ENCODE peak calls at places on chromosomes 4 and X, in five cellular contexts. L is heart left ventricle, K is mammary epithelial cell, R is mucosa of descending colon, N is right cardiac atrium. B is an unnamed sample.

GRCh38 chr4:52574036-52574435 is 85.1 kb downstream of the USP46 start:
- DNase-seq in L (no peak), K (no peak), R (no peak), N (no peak), B (no peak)

GRCh38 chr4:174248407-174248806 is 35.1 kb downstream of the FBXO8 start:
- DNase-seq in K (no peak), L (no peak), R (no peak), N (no peak), B (no peak)

GRCh38 chrX:3046253-3046909 is 5.1 kb downstream of the ARSF start:
- DNase-seq in L (no peak), N (no peak), R (no peak), K (no peak), B (no peak)

GRCh38 chr4:129342820-129343219 is 246.9 kb downstream of the C4orf33 start:
- DNase-seq in L (no peak), N (no peak), K (peak; percentile 78), R (no peak), B (no peak)

GRCh38 chr4:47933798-47934197 is 19.4 kb upstream of the NFXL1 start:
- DNase-seq in K (peak; percentile 12), L (no peak), N (no peak), R (no peak), B (no peak)

GRCh38 chr4:14871676-14872430 is 130.4 kb upstream of the CPEB2 start:
- DNase-seq in R (peak; percentile 63), L (no peak), K (peak; percentile 92), N (peak; percentile 55), B (peak; percentile 33)

GRCh38 chr4:27921236-27921635 is 1060.6 kb downstream of the STIM2 start:
- DNase-seq in L (no peak), K (peak; percentile 3), N (no peak), R (no peak), B (no peak)

GRCh38 chrX:106484233-106484632 is 127.5 kb upstream of the RADX start:
- DNase-seq in N (no peak), R (no peak), K (no peak), L (no peak), B (no peak)

GRCh38 chr4:41620594-41621256 is 82.8 kb downstream of the LIMCH1 start:
- DNase-seq in L (no peak), N (no peak), K (no peak), R (no peak), B (no peak)

GRCh38 chrX:41919870-41920269 is 3.5 kb downstream of the CASK start:
- DNase-seq in N (no peak), L (no peak), R (no peak), K (no peak), B (no peak)

GRCh38 chr4:80265571-80266266 is 745 bp upstream of the FGF5 start:
- DNase-seq in K (peak; percentile 80), R (no peak), L (no peak), N (no peak), B (peak; percentile 42)

GRCh38 chr4:118676128-118676527 is 9.1 kb upstream of the METTL14 start:
- DNase-seq in R (no peak), N (no peak), L (no peak), K (no peak), B (no peak)

GRCh38 chrX:21963736-21964135 is 23.2 kb downstream of the SMS start:
- DNase-seq in R (no peak), L (no peak), N (peak; percentile 53), K (no peak), B (no peak)

GRCh38 chr4:151983854-151984253 is 223.0 kb upstream of the GATB start:
- DNase-seq in N (no peak), R (no peak), L (no peak), K (no peak), B (no peak)

GRCh38 chr4:150219841-150220240 is 141.6 kb downstream of the DCLK2 start:
- DNase-seq in N (no peak), R (no peak), L (no peak), K (no peak), B (no peak)

GRCh38 chrX:115591856-115592842 is 31.2 kb downstream of the PLS3 start:
- DNase-seq in R (no peak), L (no peak), N (no peak), K (peak; percentile 77), B (no peak)

GRCh38 chrX:57528670-57529255 is 63.0 kb upstream of the ZXDB start:
- DNase-seq in N (no peak), R (peak; percentile 21), K (peak; percentile 9), L (no peak), B (no peak)

GRCh38 chr4:36260714-36261113 is 16.4 kb upstream of the ARAP2 start:
- DNase-seq in K (no peak), L (no peak), R (no peak), N (no peak), B (no peak)

GRCh38 chr4:180618396-180618795 is 1624.8 kb upstream of the TENM3 start:
- DNase-seq in K (peak; percentile 31), N (no peak), R (no peak), L (no peak), B (no peak)

GRCh38 chr4:2417765-2418651 is at the start of gene ZFYVE28:
- DNase-seq in R (peak; percentile 48), N (peak; percentile 71), L (no peak), K (peak; percentile 23), B (peak; percentile 36)

GRCh38 chr4:2417196-2417764 is 1.2 kb downstream of the ZFYVE28 start:
- DNase-seq in K (no peak), N (no peak), L (no peak), R (no peak), B (no peak)

GRCh38 chr4:2415213-2415612 is 3.2 kb downstream of the ZFYVE28 start:
- DNase-seq in R (no peak), K (no peak), N (no peak), L (no peak), B (no peak)

GRCh38 chr4:2415881-2416563 is 2.4 kb downstream of the ZFYVE28 start:
- DNase-seq in K (no peak), R (no peak), L (no peak), N (no peak), B (no peak)

DNA sequence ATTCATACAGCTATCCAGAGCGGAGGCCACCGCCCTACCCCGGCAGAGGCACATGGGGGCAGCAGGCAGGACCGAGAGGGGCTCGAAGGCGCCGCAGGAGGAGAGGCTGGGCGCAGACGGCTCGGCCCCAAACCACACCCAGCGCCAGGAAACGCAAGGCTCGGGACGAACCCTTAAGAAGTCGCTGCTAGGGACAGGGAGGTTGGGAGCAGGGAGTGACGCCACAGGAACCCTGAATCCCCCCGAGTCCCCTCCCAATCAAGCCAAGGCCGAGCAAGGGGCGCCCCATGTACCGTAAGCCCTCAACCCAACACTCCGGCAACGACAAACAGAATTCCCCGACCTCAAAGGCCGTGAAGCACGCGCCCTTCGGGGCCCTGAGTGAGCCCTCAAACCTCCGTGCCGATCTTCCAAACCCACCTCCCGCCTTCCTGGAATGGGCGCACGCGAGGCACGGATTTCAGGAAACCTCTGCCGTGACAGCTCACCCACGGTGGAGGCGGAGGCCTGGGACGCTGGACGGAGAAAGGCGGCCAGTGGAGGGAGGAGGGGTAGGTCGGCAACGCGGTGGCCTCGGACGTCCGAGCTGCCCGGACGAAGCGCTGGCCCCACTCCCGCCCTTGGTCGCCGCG is 1.8 kb downstream of the ZFYVE28 start:
- DNase-seq in R (peak; percentile 71), K (no peak), L (no peak), N (peak; percentile 72), B (peak; percentile 35)
- H3K4me3 ChIP-seq in R (peak overlapping the region; percentile 24), K (no peak overlapping the region), L (peak overlapping the region; percentile 61), N (peak overlapping the region; percentile 86), B (peak overlapping the region; percentile 36)

GRCh38 chr4:69713593-69713992 is 46.8 kb downstream of the SULT1B1 start:
- DNase-seq in R (no peak), L (no peak), N (no peak), K (peak; percentile 52), B (no peak)

GRCh38 chr4:69717778-69718177 is 42.6 kb downstream of the SULT1B1 start:
- DNase-seq in R (no peak), L (no peak), N (no peak), K (no peak), B (no peak)

GRCh38 chr4:69714086-69714485 is 46.3 kb downstream of the SULT1B1 start:
- DNase-seq in N (no peak), L (no peak), R (no peak), K (no peak), B (no peak)

GRCh38 chr4:69716654-69717053 is 43.8 kb downstream of the SULT1B1 start:
- DNase-seq in R (no peak), N (no peak), K (no peak), L (no peak), B (no peak)

GRCh38 chr4:69718376-69719293 is 41.8 kb downstream of the SULT1B1 start:
- DNase-seq in R (no peak), K (peak; percentile 32), L (no peak), N (no peak), B (no peak)
- H3K4me3 ChIP-seq in R (no peak overlapping the region), K (peak overlapping the region; percentile 39), L (no peak overlapping the region), N (no peak overlapping the region), B (no peak overlapping the region)

GRCh38 chrX:48541140-48541814 is 1.8 kb downstream of the TBC1D25 start:
- DNase-seq in K (no peak), R (no peak), N (no peak), L (no peak), B (no peak)

GRCh38 chrX:48540015-48540350 is 469 bp downstream of the TBC1D25 start:
- DNase-seq in L (no peak), N (peak; percentile 67), K (peak; percentile 62), R (peak; percentile 62), B (no peak)

GRCh38 chrX:48538641-48539344 is 721 bp upstream of the TBC1D25 start:
- DNase-seq in N (peak; percentile 49), R (no peak), K (no peak), L (no peak), B (no peak)

GRCh38 chrX:48539345-48540014 is at the start of gene TBC1D25:
- DNase-seq in N (peak; percentile 99), L (peak; percentile 97), K (peak; percentile 93), R (peak; percentile 98), B (peak; percentile 96)

DNA sequence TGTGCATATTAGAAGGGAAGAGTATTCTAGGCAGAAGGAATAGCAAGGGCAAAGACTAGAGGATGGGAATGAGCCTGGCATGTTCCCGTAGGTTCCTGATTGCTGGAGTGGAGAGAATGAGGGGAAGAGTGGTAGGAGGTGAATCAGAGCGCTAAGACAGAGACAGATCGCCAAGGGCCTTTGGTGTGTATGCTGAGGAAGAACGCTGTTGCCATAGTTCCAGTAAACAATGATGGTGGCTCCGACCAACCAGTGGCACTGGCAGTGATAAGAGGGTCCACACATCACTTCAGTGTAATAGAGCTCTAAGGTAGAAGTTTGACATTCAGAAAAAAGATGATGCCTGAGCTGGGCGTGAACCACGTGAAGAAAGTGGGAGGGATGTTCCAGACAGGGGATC is 966 bp downstream of the TBC1D25 start:
- DNase-seq in R (no peak), K (no peak), N (no peak), L (no peak), B (no peak)
- H3K4me3 ChIP-seq in R (no peak overlapping the region), K (peak overlapping the region; percentile 54), N (peak overlapping the region; percentile 79), L (peak overlapping the region; percentile 74), B (no peak overlapping the region)

DNA sequence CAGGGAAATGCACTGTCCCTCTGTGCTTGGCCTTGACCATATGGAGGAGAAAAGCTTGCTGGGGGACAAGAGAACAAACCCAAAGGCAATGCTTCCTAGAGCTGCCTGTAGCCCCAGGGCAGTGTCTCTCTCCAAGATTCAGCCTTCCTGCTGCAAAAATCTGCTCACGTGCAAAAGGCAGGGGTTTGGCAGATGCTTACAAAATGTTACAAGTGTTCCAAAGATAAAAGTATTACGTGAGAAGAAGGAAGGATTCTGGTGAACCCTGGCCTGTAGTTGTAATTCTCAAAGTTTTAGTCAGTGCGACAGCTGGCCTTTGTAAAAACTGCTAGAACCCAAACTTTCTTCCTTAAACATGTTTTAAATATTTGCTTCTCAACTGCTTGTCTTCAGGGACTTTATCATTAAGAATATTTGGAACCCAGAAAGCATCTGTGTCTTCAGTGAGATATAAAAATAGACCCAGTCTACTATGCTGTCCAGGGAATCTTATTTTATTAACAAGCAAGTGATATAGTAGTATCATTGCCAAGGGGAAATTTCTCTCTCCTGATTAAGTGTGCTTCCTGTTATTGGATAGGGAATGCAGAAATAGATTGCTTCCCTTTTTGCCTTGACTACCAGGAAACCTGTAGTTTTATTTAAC is 232.3 kb downstream of the FRMPD4 start:
- DNase-seq in L (no peak), R (no peak), K (no peak), N (peak; percentile 37), B (no peak)
- H3K4me3 ChIP-seq in L (no peak overlapping the region), R (no peak overlapping the region), K (no peak overlapping the region), N (no peak overlapping the region), B (no peak overlapping the region)